ENCODE peak calls at places on chromosomes 2 and 18, in ten cellular contexts. B, L, Z, Q, D, S, J, G, U and Y are unnamed samples.

GRCh38 chr2:2328847-2329246 is 2.2 kb downstream of the MYT1L start:
- DNase-seq in J (no peak), B (no peak), D (no peak), G (no peak), S (no peak), Q (no peak), U (peak), Z (no peak), L (no peak), Y (no peak)

GRCh38 chr2:173028141-173028540 is 47.5 kb upstream of the MAP3K20 start:
- DNase-seq in G (no peak), B (no peak), S (no peak), D (no peak), Z (no peak), Q (no peak), U (no peak), J (no peak), L (no peak), Y (peak)

GRCh38 chr2:23083963-23084362 is 301.0 kb upstream of the KLHL29 start:
- DNase-seq in U (no peak), Z (no peak), B (no peak), S (no peak), J (no peak), L (no peak), G (no peak), Q (no peak), D (no peak), Y (peak)

GRCh38 chr2:67379048-67379447 is 18.1 kb upstream of the ETAA1 start:
- DNase-seq in L (no peak), U (no peak), G (no peak), D (no peak), S (no peak), Q (no peak), B (no peak), J (no peak), Z (no peak), Y (no peak)

GRCh38 chr2:84494070-84494469 is 22.2 kb upstream of the DNAH6 start:
- DNase-seq in Z (no peak), B (no peak), L (no peak), S (no peak), D (peak), G (no peak), U (no peak), Q (no peak), J (no peak), Y (no peak)

GRCh38 chr18:23498062-23498582 is 5.2 kb upstream of the RMC1 start:
- DNase-seq in B (no peak), J (no peak), U (no peak), Z (no peak), G (no peak), D (no peak), L (no peak), S (no peak), Q (no peak), Y (no peak)

GRCh38 chr2:113175736-113176695 is 2.2 kb downstream of the PSD4 start:
- DNase-seq in D (no peak), L (no peak), Z (peak), G (no peak), Q (no peak), J (no peak), S (peak), B (no peak), U (no peak), Y (no peak)

GRCh38 chr2:181891966-181892794 is 650 bp downstream of the ITPRID2 start:
- DNase-seq in J (peak), L (no peak), Q (peak), U (peak), D (peak), S (peak), G (peak), B (peak), Z (peak), Y (no peak)

GRCh38 chr18:58161659-58162058 is 117.6 kb downstream of the NEDD4L start:
- DNase-seq in G (no peak), Q (no peak), B (peak), D (no peak), U (peak), J (no peak), S (no peak), Z (no peak), L (no peak), Y (no peak)

GRCh38 chr2:98412751-98413445 is 31.8 kb upstream of the INPP4A start:
- DNase-seq in J (no peak), U (peak), Q (no peak), G (no peak), S (no peak), Z (no peak), D (peak), B (peak), L (peak), Y (no peak)

GRCh38 chr2:47204691-47205090 is 49.6 kb upstream of the STPG4 start:
- DNase-seq in U (no peak), B (no peak), Z (no peak), Q (no peak), S (no peak), L (no peak), D (no peak), J (no peak), G (no peak), Y (no peak)

GRCh38 chr2:94990956-94991355 is 34.6 kb upstream of the MAL start:
- DNase-seq in S (no peak), Z (no peak), J (no peak), G (no peak), L (no peak), Q (no peak), D (no peak), B (no peak), U (no peak), Y (no peak)

GRCh38 chr2:240453461-240454030 is 18.1 kb downstream of the GPC1 start:
- DNase-seq in D (no peak), S (peak), G (no peak), J (no peak), U (no peak), L (no peak), Z (no peak), Q (no peak), B (no peak), Y (no peak)

GRCh38 chr18:51107594-51108305 is 77.7 kb downstream of the SMAD4 start:
- DNase-seq in D (peak), U (no peak), J (no peak), S (no peak), G (no peak), Z (no peak), B (no peak), L (no peak), Q (no peak), Y (no peak)

GRCh38 chr2:5981241-5982055 is 289.3 kb downstream of the SOX11 start:
- DNase-seq in S (no peak), D (peak), U (no peak), Q (no peak), B (no peak), J (no peak), Z (no peak), L (no peak), G (no peak), Y (peak)

GRCh38 chr2:2698182-2699116 is 367.4 kb upstream of the MYT1L start:
- DNase-seq in U (peak), Z (no peak), L (no peak), G (no peak), S (no peak), D (no peak), J (no peak), Q (no peak), B (peak), Y (no peak)

GRCh38 chr2:228731517-228731916 is 539.6 kb downstream of the PID1 start:
- DNase-seq in L (no peak), Z (no peak), J (no peak), B (no peak), Q (no peak), U (no peak), S (no peak), D (peak), G (no peak), Y (no peak)

GRCh38 chr2:154187948-154188347 is 316.2 kb downstream of the GALNT13 start:
- DNase-seq in B (no peak), Q (no peak), D (no peak), J (no peak), U (no peak), Z (no peak), L (no peak), S (no peak), G (no peak), Y (no peak)

GRCh38 chr2:215664847-215665525 is 229.1 kb upstream of the FN1 start:
- DNase-seq in G (no peak), B (peak), L (peak), Q (no peak), Z (no peak), D (peak), U (no peak), S (no peak), J (no peak), Y (no peak)

GRCh38 chr18:1252534-1252933 is 347.9 kb downstream of the ADCYAP1 start:
- DNase-seq in Q (no peak), D (no peak), U (no peak), Z (no peak), J (no peak), S (no peak), L (no peak), G (no peak), B (no peak), Y (no peak)

GRCh38 chr2:127398239-127398590 is 10.4 kb upstream of the MAP3K2 start:
- DNase-seq in L (no peak), J (peak), Q (no peak), Z (peak), S (no peak), G (peak), D (peak), U (peak), B (peak), Y (no peak)

GRCh38 chr2:132621131-132621875 is 48.7 kb downstream of the LYPD1 start:
- DNase-seq in G (peak), Q (no peak), J (no peak), U (peak), Z (no peak), D (no peak), S (no peak), L (no peak), B (no peak), Y (no peak)

GRCh38 chr2:46825958-46826897 is 89.4 kb downstream of the MCFD2 start:
- DNase-seq in G (no peak), U (no peak), D (peak), Z (no peak), B (no peak), S (no peak), L (no peak), Q (no peak), J (no peak), Y (no peak)

GRCh38 chr2:6506311-6507258 is 359.1 kb downstream of the CMPK2 start:
- DNase-seq in L (no peak), Z (no peak), J (no peak), S (no peak), D (peak), U (no peak), B (no peak), G (no peak), Q (no peak), Y (no peak)

GRCh38 chr2:147636238-147636887 is 208.5 kb upstream of the ACVR2A start:
- DNase-seq in L (no peak), D (peak), B (peak), Z (no peak), S (no peak), J (no peak), U (no peak), Q (no peak), G (no peak), Y (no peak)

GRCh38 chr2:105919191-105919811 is 174.6 kb downstream of the NCK2 start:
- DNase-seq in G (peak), Q (no peak), L (no peak), Z (no peak), D (no peak), J (peak), S (no peak), B (no peak), U (peak), Y (no peak)

GRCh38 chr2:232038251-232038897 is 76.9 kb downstream of the DIS3L2 start:
- DNase-seq in Z (no peak), L (no peak), G (no peak), S (no peak), B (no peak), D (no peak), U (no peak), Q (no peak), J (no peak), Y (no peak)

GRCh38 chr2:43400508-43400907 is 174.1 kb upstream of the ZFP36L2 start:
- DNase-seq in J (no peak), Z (no peak), L (no peak), S (no peak), D (peak), B (no peak), U (no peak), Q (no peak), G (no peak), Y (no peak)
- H3K27ac ChIP-seq in J (no peak), Z (peak), L (peak), S (no peak), D (no peak), B (no peak), U (no peak), Q (peak), G (peak), Y (peak)

DNA sequence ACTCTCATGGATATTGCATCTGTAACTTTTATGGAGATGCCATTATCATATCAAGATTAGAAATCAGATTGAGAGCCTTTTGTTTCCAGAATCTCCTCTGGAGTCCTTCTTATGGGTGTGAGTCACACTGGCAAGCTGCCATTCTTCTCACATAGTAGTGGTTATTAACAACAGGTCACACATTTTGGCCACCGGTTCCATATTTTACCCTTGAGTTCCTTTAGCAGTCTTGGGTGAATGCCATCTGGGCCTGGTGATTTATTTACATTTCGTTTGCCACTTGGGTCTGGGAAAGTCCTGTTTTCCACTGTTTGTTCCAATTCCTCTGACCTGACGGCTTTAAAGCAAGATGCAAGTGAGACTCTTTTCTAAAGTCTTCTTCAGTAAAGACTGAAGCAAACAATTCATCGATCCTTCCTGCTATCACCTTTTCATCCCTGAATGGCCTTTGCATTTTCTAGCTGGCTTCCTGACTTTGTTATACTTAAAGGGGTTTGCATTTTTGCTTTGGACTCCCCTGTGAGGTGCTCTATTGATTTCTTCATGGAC is 80.5 kb upstream of the CAVIN2 start:
- DNase-seq in L (no peak), J (no peak), S (no peak), U (peak), Q (no peak), G (peak), B (peak), Z (no peak), D (peak), Y (no peak)
- TF ChIP-seq POLR2A in L (no peak), J (no peak), S (no peak), U (no peak), Q (no peak), G (no peak), B (no peak), Z (no peak), D (no peak), Y (no peak)

DNA sequence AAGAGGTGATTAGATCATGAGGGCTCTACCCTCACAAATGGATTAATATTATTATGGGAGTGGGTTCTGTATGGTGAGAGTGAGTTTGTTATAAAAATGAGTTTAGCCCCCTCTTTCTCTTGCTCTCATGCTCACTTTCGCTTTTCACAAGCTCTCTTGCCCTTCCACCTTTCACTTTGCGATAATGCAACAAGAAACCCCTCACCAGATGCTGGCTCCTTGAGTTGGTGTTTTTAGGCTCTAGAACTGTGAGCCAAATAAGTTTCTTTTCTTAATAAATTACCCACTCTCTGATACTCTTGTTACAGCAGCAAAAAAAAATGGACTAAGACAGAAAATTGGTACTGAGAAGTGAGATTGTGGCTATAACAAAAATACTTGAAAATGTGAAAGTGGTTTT is 106.5 kb downstream of the EHBP1 start:
- DNase-seq in U (no peak), B (no peak), Q (no peak), J (no peak), D (no peak), G (no peak), Z (no peak), L (no peak), S (no peak), Y (no peak)
- H3K27ac ChIP-seq in U (no peak), B (no peak), Q (no peak), J (no peak), D (no peak), G (no peak), Z (no peak), L (peak), S (no peak), Y (no peak)

GRCh38 chr2:37324536-37324785 is 172 bp downstream of the PRKD3 start:
- DNase-seq in B (peak), D (peak), S (peak), Q (peak), J (no peak), U (peak), L (no peak), Z (no peak), G (no peak), Y (no peak)
- TF ChIP-seq POLR2A in B (peak), D (peak), S (no peak), Q (peak), J (no peak), U (peak), L (peak), Z (peak), G (no peak), Y (no peak)

GRCh38 chr18:2997846-2998599 is 14.9 kb downstream of the LPIN2 start:
- DNase-seq in B (no peak), Z (no peak), L (no peak), J (no peak), S (no peak), U (no peak), D (no peak), G (peak), Q (no peak), Y (no peak)

GRCh38 chr18:2997429-2997828 is 15.5 kb downstream of the LPIN2 start:
- DNase-seq in Q (no peak), U (no peak), S (no peak), D (no peak), J (no peak), B (no peak), G (no peak), Z (no peak), L (no peak), Y (no peak)

GRCh38 chr18:3002766-3003165 is 10.2 kb downstream of the LPIN2 start:
- DNase-seq in D (no peak), U (no peak), Q (no peak), G (no peak), L (no peak), Z (no peak), J (no peak), B (no peak), S (no peak), Y (no peak)

GRCh38 chr18:2994603-2995432 is 18.1 kb downstream of the LPIN2 start:
- DNase-seq in S (peak), G (no peak), Q (peak), B (no peak), Z (no peak), L (no peak), D (no peak), J (no peak), U (peak), Y (no peak)

GRCh38 chr18:2998644-2999043 is 14.3 kb downstream of the LPIN2 start:
- DNase-seq in J (no peak), Z (no peak), L (no peak), U (no peak), S (no peak), G (no peak), B (no peak), D (no peak), Q (no peak), Y (no peak)
- H3K27ac ChIP-seq in J (peak), Z (peak), L (peak), U (peak), S (peak), G (peak), B (peak), D (no peak), Q (peak), Y (peak)

DNA sequence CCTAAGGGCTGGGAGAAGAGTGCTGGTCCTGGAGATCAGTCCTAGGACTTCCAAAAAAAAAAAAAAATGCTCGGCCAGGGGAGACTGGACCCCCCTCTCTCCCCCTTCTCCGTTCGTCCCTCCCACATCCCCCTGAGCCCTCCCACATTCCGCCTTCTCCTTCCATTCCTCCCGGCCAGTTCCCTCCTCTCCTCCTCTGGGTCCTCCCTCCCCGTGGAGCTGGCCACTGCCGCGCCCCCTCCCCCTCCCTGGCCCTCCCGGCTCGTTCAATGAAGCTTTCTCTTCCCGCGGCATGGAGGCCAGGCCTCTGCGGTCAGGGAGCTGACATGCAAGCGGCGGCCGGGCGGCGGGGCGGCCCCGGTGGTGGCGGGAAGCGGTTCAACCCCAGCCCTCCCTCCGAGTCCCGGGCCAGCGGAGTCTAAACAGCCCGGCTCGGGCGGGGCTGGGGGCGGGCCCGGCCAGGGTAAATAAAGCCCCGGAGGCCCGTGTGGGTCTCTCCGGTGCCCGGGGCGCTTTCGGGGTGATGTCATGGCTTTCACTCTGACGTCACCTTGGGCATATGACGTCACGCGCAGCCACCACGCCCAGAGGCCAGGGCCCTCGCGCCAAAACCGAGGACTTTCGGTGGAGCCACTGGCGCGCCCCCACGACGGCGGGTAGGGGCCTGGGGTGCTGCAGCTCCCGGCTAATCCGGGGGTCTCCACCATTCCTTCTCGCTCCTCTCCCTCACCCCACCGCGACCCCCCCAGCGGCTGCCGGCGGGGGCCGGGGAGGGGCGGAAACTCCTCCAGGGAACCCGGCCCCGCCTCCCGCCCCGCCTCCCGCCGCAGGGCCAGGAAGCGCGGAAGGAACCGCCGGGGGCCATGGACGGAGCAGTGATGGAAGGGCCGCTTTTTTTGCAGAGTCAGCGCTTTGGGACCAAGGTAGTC is at the start of the genes DOK1 and LOXL3:
- DNase-seq in L (no peak), Z (peak), J (peak), S (peak), U (peak), G (peak), B (peak), Q (peak), D (peak), Y (peak)
- TF ChIP-seq POLR2A in L (peak), Z (no peak), J (no peak), S (no peak), U (no peak), G (no peak), B (no peak), Q (peak), D (peak), Y (no peak)

DNA sequence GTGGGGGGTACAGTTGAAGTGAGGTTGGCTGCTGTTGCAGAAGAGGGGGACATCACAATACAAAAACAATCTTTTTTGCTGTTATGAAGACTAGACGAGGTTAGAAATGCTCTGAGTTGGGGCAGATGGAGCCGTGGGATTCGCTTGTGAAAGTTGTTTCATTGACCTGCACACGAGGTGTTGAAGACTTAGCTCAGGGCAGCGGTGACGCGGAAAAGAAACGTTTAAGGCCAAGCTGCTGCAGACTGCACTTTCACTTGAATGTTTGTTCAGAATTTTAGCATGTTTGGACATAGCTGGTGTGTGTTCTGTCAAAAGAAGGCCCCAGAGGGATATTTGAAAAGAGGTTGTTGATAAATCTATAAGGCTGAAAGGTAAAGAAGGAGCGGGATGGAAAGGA is 46.3 kb downstream of the MTCL1 start:
- DNase-seq in L (no peak), J (no peak), B (no peak), G (no peak), S (no peak), Z (no peak), U (no peak), D (no peak), Q (no peak), Y (no peak)
- H3K27ac ChIP-seq in L (no peak), J (peak), B (no peak), G (peak), S (no peak), Z (peak), U (no peak), D (peak), Q (peak), Y (peak)